ENCODE peak calls at places on chromosome 3, in seven cellular contexts. Y is heart left ventricle; L is IMR-90; D is psoas muscle; F is spleen; X is CD8-positive, alpha-beta T cell; K is A673. T is an unnamed sample.

GRCh38 chr3:144989756-144990155 is 1018.1 kb downstream of the DIPK2A start:
- DNase-seq in Y (no peak), L (peak; percentile 0), D (no peak), F (no peak), X (no peak), K (peak; percentile 4), T (peak; percentile 21)

GRCh38 chr3:42961633-42962032 is 17.5 kb upstream of the GASK1A start:
- DNase-seq in Y (no peak), L (peak; percentile 56), D (no peak), F (no peak), X (peak; percentile 26), K (peak; percentile 35), T (no peak)

GRCh38 chr3:102715030-102715697 is 280.3 kb downstream of the ZPLD1 start:
- DNase-seq in Y (no peak), L (no peak), D (no peak), F (no peak), X (no peak), K (peak; percentile 40), T (peak; percentile 84)

GRCh38 chr3:174465177-174465576 is 394.0 kb upstream of the NAALADL2 start:
- DNase-seq in Y (no peak), L (no peak), D (no peak), F (no peak), X (no peak), K (no peak), T (no peak)

GRCh38 chr3:36650271-36650671 is 114.1 kb downstream of the DCLK3 start:
- DNase-seq in Y (no peak), L (peak; percentile 69), D (no peak), F (no peak), X (no peak), K (no peak), T (no peak)

GRCh38 chr3:45677045-45677436 is 12.2 kb upstream of the SACM1L start:
- DNase-seq in Y (no peak), L (peak; percentile 66), D (peak; percentile 61), F (peak; percentile 90), X (peak; percentile 68), K (peak; percentile 30), T (peak; percentile 89)

GRCh38 chr3:168249048-168249538 is 153.4 kb upstream of the GOLIM4 start:
- DNase-seq in Y (no peak), L (peak; percentile 17), D (no peak), F (no peak), X (no peak), K (peak; percentile 1), T (peak; percentile 33)

GRCh38 chr3:37174532-37175126 is at the start of gene LRRFIP2:
- DNase-seq in Y (no peak), L (peak; percentile 82), D (no peak), F (no peak), X (peak; percentile 6), K (no peak), T (peak; percentile 85)

GRCh38 chr3:196537319-196537984 is 22.3 kb upstream of the SMCO1 start:
- DNase-seq in Y (no peak), L (peak; percentile 13), D (no peak), F (no peak), X (peak; percentile 75), K (peak; percentile 51), T (no peak)

GRCh38 chr3:66047321-66048050 is 8.8 kb upstream of the MAGI1 start:
- DNase-seq in Y (no peak), L (peak; percentile 80), D (no peak), F (no peak), X (no peak), K (no peak), T (no peak)

GRCh38 chr3:37526511-37526910 is 335.2 kb upstream of the CTDSPL start:
- DNase-seq in Y (peak; percentile 94), L (peak; percentile 66), D (peak; percentile 91), F (no peak), X (no peak), K (no peak), T (no peak)

GRCh38 chr3:189355481-189356201 is 183.9 kb downstream of the TPRG1 start:
- DNase-seq in Y (no peak), L (peak; percentile 16), D (no peak), F (no peak), X (peak; percentile 39), K (no peak), T (peak; percentile 87)

GRCh38 chr3:169497567-169498257 is 165.8 kb downstream of the MECOM start:
- DNase-seq in Y (no peak), L (peak; percentile 47), D (no peak), F (no peak), X (no peak), K (no peak), T (peak; percentile 49)

GRCh38 chr3:196227629-196228493 is 11.5 kb downstream of the SLC51A start:
- DNase-seq in Y (no peak), L (no peak), D (no peak), F (no peak), X (no peak), K (no peak), T (no peak)

GRCh38 chr3:50396502-50396901 is 37.2 kb upstream of the TMEM115 start:
- DNase-seq in Y (no peak), L (no peak), D (no peak), F (no peak), X (no peak), K (no peak), T (peak; percentile 82)

GRCh38 chr3:120145498-120146285 is 51.4 kb upstream of the GSK3B start:
- DNase-seq in Y (no peak), L (peak; percentile 41), D (no peak), F (no peak), X (no peak), K (peak; percentile 11), T (peak; percentile 96)

GRCh38 chr3:123723527-123724168 is 138.8 kb upstream of the HACD2 start:
- DNase-seq in Y (peak; percentile 44), L (peak; percentile 80), D (no peak), F (no peak), X (peak; percentile 30), K (peak; percentile 91), T (peak; percentile 72)

GRCh38 chr3:71862374-71863145 is 77.6 kb upstream of the PROK2 start:
- DNase-seq in Y (no peak), L (no peak), D (no peak), F (no peak), X (no peak), K (no peak), T (no peak)

GRCh38 chr3:4716731-4717362 is 223.7 kb downstream of the ITPR1 start:
- DNase-seq in Y (no peak), L (peak; percentile 83), D (no peak), F (no peak), X (no peak), K (no peak), T (no peak)

GRCh38 chr3:23324745-23325144 is 121.6 kb downstream of the UBE2E2 start:
- DNase-seq in Y (no peak), L (peak; percentile 65), D (no peak), F (no peak), X (no peak), K (peak; percentile 1), T (peak; percentile 42)

GRCh38 chr3:63791974-63792373 is 27.1 kb upstream of the C3orf49 start:
- DNase-seq in Y (no peak), L (peak; percentile 53), D (no peak), F (no peak), X (no peak), K (peak; percentile 12), T (peak; percentile 24)

GRCh38 chr3:158097141-158097540 is 9.1 kb downstream of the SHOX2 start:
- DNase-seq in Y (no peak), L (no peak), D (no peak), F (no peak), X (no peak), K (no peak), T (no peak)

GRCh38 chr3:138202945-138203701 is 16.0 kb downstream of the ARMC8 start:
- DNase-seq in Y (no peak), L (no peak), D (no peak), F (no peak), X (no peak), K (no peak), T (no peak)

GRCh38 chr3:172522871-172523818 is at the start of gene TNFSF10:
- DNase-seq in Y (peak; percentile 65), L (peak; percentile 22), D (peak; percentile 66), F (peak; percentile 91), X (peak; percentile 27), K (no peak), T (peak; percentile 66)

GRCh38 chr3:187871204-187871591 is 125.9 kb upstream of the BCL6 start:
- DNase-seq in Y (no peak), L (no peak), D (no peak), F (no peak), X (no peak), K (no peak), T (no peak)

GRCh38 chr3:187873843-187874242 is 128.6 kb upstream of the BCL6 start:
- DNase-seq in Y (no peak), L (no peak), D (no peak), F (no peak), X (no peak), K (no peak), T (no peak)

GRCh38 chr3:187875868-187876267 is 130.6 kb upstream of the BCL6 start:
- DNase-seq in Y (no peak), L (no peak), D (no peak), F (no peak), X (no peak), K (no peak), T (no peak)

GRCh38 chr3:187870360-187871203 is 125.3 kb upstream of the BCL6 start:
- DNase-seq in Y (no peak), L (no peak), D (no peak), F (no peak), X (no peak), K (no peak), T (no peak)
- H3K4me1 ChIP-seq in Y (no peaks in the 10 kb centered on the region), L (no peaks in the 10 kb centered on the region), D (no peaks in the 10 kb centered on the region), F (no peaks in the 10 kb centered on the region), X (no peaks in the 10 kb centered on the region), K (no peaks in the 10 kb centered on the region), T (no peaks in the 10 kb centered on the region)

DNA sequence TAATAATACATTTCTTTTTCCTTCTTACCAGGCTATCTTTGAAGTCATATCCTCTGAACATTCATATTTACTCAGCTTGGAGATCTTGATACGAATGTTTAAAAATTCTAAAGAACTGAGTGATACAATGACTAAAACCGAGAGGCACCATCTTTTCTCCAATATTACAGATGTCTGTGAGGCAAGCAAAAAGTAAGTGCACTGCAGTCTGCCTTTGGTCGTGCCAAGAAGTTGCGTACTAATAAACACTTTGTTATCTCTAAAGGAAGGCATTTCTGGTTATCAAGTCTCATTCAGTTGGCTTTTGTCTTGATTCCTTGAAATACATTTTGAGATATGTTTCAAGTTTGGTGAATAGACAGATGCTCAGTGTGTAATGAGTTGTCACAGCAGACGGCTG is 31.6 kb downstream of the ARHGEF26 start:
- DNase-seq in Y (no peak), L (peak; percentile 25), D (no peak), F (no peak), X (no peak), K (no peak), T (no peak)
- TF ChIP-seq CTCF in Y (no peak), L (no peak), D (no peak), F (no peak), X (no peak), K (no peak), T (no peak)

GRCh38 chr3:180311242-180311641 is 274.5 kb upstream of the PEX5L start:
- DNase-seq in Y (no peak), L (no peak), D (no peak), F (no peak), X (no peak), K (no peak), T (no peak)
- H3K27ac ChIP-seq in Y (no peak overlapping the region), L (no peak overlapping the region), D (no peak overlapping the region), F (no peak overlapping the region), X (no peak overlapping the region), K (no peak overlapping the region), T (no peak overlapping the region)

DNA sequence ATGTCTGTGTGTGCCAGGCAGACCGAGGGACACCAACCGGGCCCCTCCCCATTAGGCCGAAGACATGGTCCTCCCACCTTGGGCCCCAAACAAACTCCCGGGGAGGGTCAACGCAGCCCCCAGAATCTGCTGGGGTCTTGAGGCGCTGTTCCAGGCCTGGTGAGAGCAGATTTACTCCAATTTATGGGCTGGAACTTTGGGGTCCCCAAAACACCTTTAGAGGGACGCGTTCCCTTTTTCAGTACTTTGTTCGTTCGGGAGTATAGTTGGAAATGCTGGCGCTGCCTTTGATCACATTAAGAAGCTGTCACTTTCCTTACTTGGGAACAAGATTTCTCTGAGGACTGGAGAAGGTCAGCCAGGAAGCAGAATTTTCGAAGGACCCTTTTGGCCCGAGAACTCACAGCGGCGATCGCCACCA is 2.3 kb downstream of the GATA2 start:
- DNase-seq in Y (peak; percentile 6), L (no peak), D (no peak), F (no peak), X (no peak), K (no peak), T (no peak)
- H3K4me1 ChIP-seq in Y (peaks cover 28% of the 10 kb centered on the region), L (peaks cover 6% of the 10 kb centered on the region), D (peaks cover 57% of the 10 kb centered on the region), F (peaks cover 37% of the 10 kb centered on the region), X (peaks cover 63% of the 10 kb centered on the region), K (peaks cover 19% of the 10 kb centered on the region), T (no peaks in the 10 kb centered on the region)

T was measured in foreskin keratinocyte.